ENCODE peak calls at places on chromosome X, in nine cellular contexts. One of them, this sample, is unnamed.

GRCh38 chrX:53481093-53481492 is 46.9 kb upstream of the HSD17B10 start:
- DNase-seq in AG09319: no peak
- DNase-seq in GM20000: no peak
- DNase-seq in mammary epithelial cell: no peak
- DNase-seq in RWPE1: no peak
- DNase-seq in left lung: no peak
- DNase-seq in Calu3: peak; percentile 31
- DNase-seq in nephron progenitor cell: no peak
- DNase-seq in NB4: peak; percentile 45
- DNase-seq in this sample: no peak

GRCh38 chrX:18575744-18576143 is 96.2 kb downstream of the RS1 start:
- DNase-seq in AG09319: no peak
- DNase-seq in GM20000: no peak
- DNase-seq in mammary epithelial cell: peak; percentile 74
- DNase-seq in RWPE1: peak; percentile 4
- DNase-seq in left lung: no peak
- DNase-seq in Calu3: no peak
- DNase-seq in nephron progenitor cell: no peak
- DNase-seq in NB4: no peak
- DNase-seq in this sample: no peak

GRCh38 chrX:3320471-3321046 is 25.9 kb downstream of the MXRA5 start:
- DNase-seq in AG09319: no peak
- DNase-seq in GM20000: no peak
- DNase-seq in mammary epithelial cell: no peak
- DNase-seq in RWPE1: no peak
- DNase-seq in left lung: no peak
- DNase-seq in Calu3: no peak
- DNase-seq in nephron progenitor cell: no peak
- DNase-seq in NB4: no peak
- DNase-seq in this sample: no peak

GRCh38 chrX:27966955-27967354 is 14.3 kb downstream of the DCAF8L1 start:
- DNase-seq in AG09319: no peak
- DNase-seq in GM20000: no peak
- DNase-seq in mammary epithelial cell: peak; percentile 34
- DNase-seq in RWPE1: no peak
- DNase-seq in left lung: no peak
- DNase-seq in Calu3: peak; percentile 24
- DNase-seq in nephron progenitor cell: no peak
- DNase-seq in NB4: no peak
- DNase-seq in this sample: no peak

GRCh38 chrX:69493193-69493592 is 10.9 kb upstream of the NALF2 start:
- DNase-seq in AG09319: no peak
- DNase-seq in GM20000: no peak
- DNase-seq in mammary epithelial cell: peak; percentile 20
- DNase-seq in RWPE1: peak; percentile 33
- DNase-seq in left lung: no peak
- DNase-seq in Calu3: peak; percentile 69
- DNase-seq in nephron progenitor cell: peak; percentile 61
- DNase-seq in NB4: peak; percentile 22
- DNase-seq in this sample: no peak

GRCh38 chrX:150869450-150869849 is 29.0 kb downstream of the CD99L2 start:
- DNase-seq in AG09319: no peak
- DNase-seq in GM20000: no peak
- DNase-seq in mammary epithelial cell: no peak
- DNase-seq in RWPE1: no peak
- DNase-seq in left lung: no peak
- DNase-seq in Calu3: no peak
- DNase-seq in nephron progenitor cell: no peak
- DNase-seq in NB4: no peak
- DNase-seq in this sample: no peak

GRCh38 chrX:68196939-68197791 is 236.1 kb downstream of the OPHN1 start:
- DNase-seq in AG09319: peak; percentile 12
- DNase-seq in GM20000: peak; percentile 27
- DNase-seq in mammary epithelial cell: peak; percentile 57
- DNase-seq in RWPE1: peak; percentile 60
- DNase-seq in left lung: no peak
- DNase-seq in Calu3: peak; percentile 56
- DNase-seq in nephron progenitor cell: peak; percentile 28
- DNase-seq in NB4: peak; percentile 45
- DNase-seq in this sample: no peak

GRCh38 chrX:103783971-103784370 is 7.3 kb downstream of the PLP1 start:
- DNase-seq in AG09319: no peak
- DNase-seq in GM20000: no peak
- DNase-seq in mammary epithelial cell: no peak
- DNase-seq in RWPE1: no peak
- DNase-seq in left lung: no peak
- DNase-seq in Calu3: no peak
- DNase-seq in nephron progenitor cell: no peak
- DNase-seq in NB4: no peak
- DNase-seq in this sample: no peak

GRCh38 chrX:48617542-48618340 is 20.4 kb downstream of the WDR13 start:
- DNase-seq in AG09319: no peak
- DNase-seq in GM20000: no peak
- DNase-seq in mammary epithelial cell: no peak
- DNase-seq in RWPE1: no peak
- DNase-seq in left lung: no peak
- DNase-seq in Calu3: no peak
- DNase-seq in nephron progenitor cell: no peak
- DNase-seq in NB4: peak; percentile 41
- DNase-seq in this sample: no peak

GRCh38 chrX:143669395-143669794 is 33.5 kb upstream of the SLITRK4 start:
- DNase-seq in AG09319: no peak
- DNase-seq in GM20000: no peak
- DNase-seq in mammary epithelial cell: peak; percentile 24
- DNase-seq in RWPE1: peak; percentile 1
- DNase-seq in left lung: no peak
- DNase-seq in Calu3: no peak
- DNase-seq in nephron progenitor cell: no peak
- DNase-seq in NB4: peak; percentile 15
- DNase-seq in this sample: no peak

GRCh38 chrX:151870603-151871002 is 42.1 kb upstream of the MAGEA4 start:
- DNase-seq in AG09319: peak; percentile 61
- DNase-seq in GM20000: no peak
- DNase-seq in mammary epithelial cell: peak; percentile 55
- DNase-seq in RWPE1: peak; percentile 55
- DNase-seq in left lung: no peak
- DNase-seq in Calu3: peak; percentile 29
- DNase-seq in nephron progenitor cell: no peak
- DNase-seq in NB4: no peak
- DNase-seq in this sample: no peak

GRCh38 chrX:136608295-136608933 is 39.5 kb upstream of the CD40LG start:
- DNase-seq in AG09319: no peak
- DNase-seq in GM20000: no peak
- DNase-seq in mammary epithelial cell: peak; percentile 20
- DNase-seq in RWPE1: no peak
- DNase-seq in left lung: peak; percentile 43
- DNase-seq in Calu3: peak; percentile 65
- DNase-seq in nephron progenitor cell: peak; percentile 5
- DNase-seq in NB4: peak; percentile 57
- DNase-seq in this sample: no peak

GRCh38 chrX:117972681-117973080 is 143.9 kb downstream of the KLHL13 start:
- DNase-seq in AG09319: no peak
- DNase-seq in GM20000: no peak
- DNase-seq in mammary epithelial cell: peak; percentile 60
- DNase-seq in RWPE1: no peak
- DNase-seq in left lung: no peak
- DNase-seq in Calu3: no peak
- DNase-seq in nephron progenitor cell: no peak
- DNase-seq in NB4: no peak
- DNase-seq in this sample: no peak

GRCh38 chrX:49884290-49884862 is 5.1 kb downstream of the USP27X start:
- DNase-seq in AG09319: no peak
- DNase-seq in GM20000: peak; percentile 48
- DNase-seq in mammary epithelial cell: peak; percentile 35
- DNase-seq in RWPE1: peak; percentile 11
- DNase-seq in left lung: peak; percentile 46
- DNase-seq in Calu3: peak; percentile 78
- DNase-seq in nephron progenitor cell: peak; percentile 60
- DNase-seq in NB4: peak; percentile 73
- DNase-seq in this sample: no peak

GRCh38 chrX:118420462-118420861 is 74.6 kb downstream of the WDR44 start:
- DNase-seq in AG09319: peak; percentile 3
- DNase-seq in GM20000: peak; percentile 10
- DNase-seq in mammary epithelial cell: peak; percentile 27
- DNase-seq in RWPE1: peak; percentile 2
- DNase-seq in left lung: no peak
- DNase-seq in Calu3: no peak
- DNase-seq in nephron progenitor cell: no peak
- DNase-seq in NB4: peak; percentile 8
- DNase-seq in this sample: no peak

GRCh38 chrX:154116514-154116913 is 19.0 kb upstream of the MECP2 start:
- DNase-seq in AG09319: no peak
- DNase-seq in GM20000: no peak
- DNase-seq in mammary epithelial cell: no peak
- DNase-seq in RWPE1: no peak
- DNase-seq in left lung: no peak
- DNase-seq in Calu3: no peak
- DNase-seq in nephron progenitor cell: no peak
- DNase-seq in NB4: no peak
- DNase-seq in this sample: no peak

GRCh38 chrX:66163849-66164401 is at the start of gene HEPH:
- DNase-seq in AG09319: no peak
- DNase-seq in GM20000: peak; percentile 10
- DNase-seq in mammary epithelial cell: peak; percentile 21
- DNase-seq in RWPE1: no peak
- DNase-seq in left lung: no peak
- DNase-seq in Calu3: no peak
- DNase-seq in nephron progenitor cell: peak; percentile 2
- DNase-seq in NB4: peak; percentile 2
- DNase-seq in this sample: no peak

GRCh38 chrX:46200423-46200822 is 344.8 kb downstream of the ZNF674 start:
- DNase-seq in AG09319: no peak
- DNase-seq in GM20000: no peak
- DNase-seq in mammary epithelial cell: no peak
- DNase-seq in RWPE1: no peak
- DNase-seq in left lung: no peak
- DNase-seq in Calu3: no peak
- DNase-seq in nephron progenitor cell: no peak
- DNase-seq in NB4: no peak
- DNase-seq in this sample: no peak

GRCh38 chrX:56618250-56618649 is 54.8 kb downstream of the UBQLN2 start:
- DNase-seq in AG09319: no peak
- DNase-seq in GM20000: no peak
- DNase-seq in mammary epithelial cell: no peak
- DNase-seq in RWPE1: no peak
- DNase-seq in left lung: no peak
- DNase-seq in Calu3: no peak
- DNase-seq in nephron progenitor cell: no peak
- DNase-seq in NB4: no peak
- DNase-seq in this sample: no peak

DNA sequence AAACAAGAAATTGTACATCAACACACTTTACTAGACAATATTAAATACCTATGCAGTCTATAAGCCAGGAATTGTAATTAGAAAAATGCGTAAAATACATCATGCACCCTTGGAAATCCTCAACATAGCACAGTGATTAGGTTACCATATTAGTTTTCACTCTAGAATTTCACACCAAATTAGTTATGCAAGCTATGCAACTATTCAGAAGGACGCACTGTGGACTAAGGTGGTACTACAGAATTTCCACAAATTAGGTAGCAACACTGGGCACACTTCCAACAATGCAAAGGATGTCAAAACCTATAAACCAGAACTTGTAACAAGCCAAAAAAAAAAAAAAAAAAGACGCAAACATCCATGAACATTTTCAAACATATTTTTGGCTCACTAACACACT is 71.1 kb upstream of the ZCCHC13 start:
- DNase-seq in AG09319: no peak
- DNase-seq in GM20000: no peak
- DNase-seq in mammary epithelial cell: peak; percentile 24
- DNase-seq in RWPE1: no peak
- DNase-seq in left lung: no peak
- DNase-seq in Calu3: peak; percentile 32
- DNase-seq in nephron progenitor cell: no peak
- DNase-seq in NB4: no peak
- DNase-seq in this sample: no peak
- TF ChIP-seq CTCF in AG09319: no peak
- TF ChIP-seq CTCF in GM20000: no peak
- TF ChIP-seq CTCF in mammary epithelial cell: no peak
- TF ChIP-seq CTCF in RWPE1: no peak
- TF ChIP-seq CTCF in left lung: no peak
- TF ChIP-seq CTCF in Calu3: no peak
- TF ChIP-seq CTCF in nephron progenitor cell: no peak
- TF ChIP-seq CTCF in NB4: no peak
- TF ChIP-seq CTCF in this sample: peak; percentile 57

DNA sequence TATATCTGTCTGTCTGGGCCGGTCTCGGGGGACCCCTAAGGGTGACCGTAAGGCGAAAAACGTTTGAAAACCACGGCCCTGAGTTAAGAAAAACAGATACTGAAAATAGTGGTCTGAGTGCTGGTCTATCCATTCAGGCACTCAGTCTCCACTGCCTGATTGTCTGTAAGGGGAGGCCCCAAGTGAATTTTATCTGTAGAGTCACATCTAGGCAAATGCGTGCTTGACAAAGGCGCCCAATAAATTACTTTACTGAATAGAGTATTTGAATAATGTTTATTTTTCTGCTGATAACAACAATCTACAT is 461 bp downstream of the HNRNPH2 start:
- DNase-seq in AG09319: no peak
- DNase-seq in GM20000: no peak
- DNase-seq in mammary epithelial cell: no peak
- DNase-seq in RWPE1: no peak
- DNase-seq in left lung: no peak
- DNase-seq in Calu3: no peak
- DNase-seq in nephron progenitor cell: no peak
- DNase-seq in NB4: no peak
- DNase-seq in this sample: no peak
- TF ChIP-seq CTCF in AG09319: no peak
- TF ChIP-seq CTCF in GM20000: no peak
- TF ChIP-seq CTCF in mammary epithelial cell: no peak
- TF ChIP-seq CTCF in RWPE1: no peak
- TF ChIP-seq CTCF in left lung: no peak
- TF ChIP-seq CTCF in Calu3: no peak
- TF ChIP-seq CTCF in nephron progenitor cell: no peak
- TF ChIP-seq CTCF in NB4: no peak
- TF ChIP-seq CTCF in this sample: peak; percentile 6

GRCh38 chrX:1244164-1245076 is 24.2 kb upstream of the CSF2RA start:
- DNase-seq in AG09319: no peak
- DNase-seq in GM20000: no peak
- DNase-seq in mammary epithelial cell: no peak
- DNase-seq in RWPE1: no peak
- DNase-seq in left lung: no peak
- DNase-seq in Calu3: peak; percentile 20
- DNase-seq in nephron progenitor cell: peak; percentile 49
- DNase-seq in NB4: peak; percentile 63
- DNase-seq in this sample: no peak
- TF ChIP-seq CTCF in AG09319: no peak
- TF ChIP-seq CTCF in GM20000: no peak
- TF ChIP-seq CTCF in mammary epithelial cell: peak; percentile 3
- TF ChIP-seq CTCF in RWPE1: no peak
- TF ChIP-seq CTCF in left lung: no peak
- TF ChIP-seq CTCF in Calu3: no peak
- TF ChIP-seq CTCF in nephron progenitor cell: no peak
- TF ChIP-seq CTCF in NB4: peak; percentile 15
- TF ChIP-seq CTCF in this sample: peak; percentile 66

DNA sequence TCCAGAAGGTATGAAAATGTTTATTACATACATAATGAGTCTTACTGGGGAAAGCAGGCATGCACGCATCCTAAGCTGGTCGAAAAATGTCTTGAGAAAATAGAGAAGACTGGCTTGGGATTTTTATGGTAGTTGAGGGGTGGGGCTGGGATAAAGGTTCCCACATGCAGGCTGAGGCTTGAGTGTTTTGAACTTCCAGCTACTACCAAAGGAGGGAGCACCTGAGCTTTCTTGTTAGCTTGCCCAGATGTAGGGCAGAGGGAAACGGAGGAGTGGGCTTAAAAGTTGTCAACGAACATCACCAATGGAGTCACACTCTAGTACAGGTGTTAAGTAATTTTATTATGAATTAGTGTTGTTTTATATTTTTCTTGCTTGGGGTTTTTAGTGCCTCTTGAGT is 39.6 kb upstream of the SRPX start:
- DNase-seq in AG09319: no peak
- DNase-seq in GM20000: peak; percentile 52
- DNase-seq in mammary epithelial cell: no peak
- DNase-seq in RWPE1: peak; percentile 34
- DNase-seq in left lung: no peak
- DNase-seq in Calu3: peak; percentile 33
- DNase-seq in nephron progenitor cell: peak; percentile 6
- DNase-seq in NB4: peak; percentile 58
- DNase-seq in this sample: no peak
- TF ChIP-seq CTCF in AG09319: peak; percentile 26
- TF ChIP-seq CTCF in GM20000: peak; percentile 32
- TF ChIP-seq CTCF in mammary epithelial cell: peak; percentile 71
- TF ChIP-seq CTCF in RWPE1: no peak
- TF ChIP-seq CTCF in left lung: peak; percentile 14
- TF ChIP-seq CTCF in Calu3: peak; percentile 64
- TF ChIP-seq CTCF in nephron progenitor cell: peak; percentile 15
- TF ChIP-seq CTCF in NB4: peak; percentile 50
- TF ChIP-seq CTCF in this sample: peak; percentile 66